ENCODE peak calls at places on chromosomes 3 and 15, in ten cellular contexts. P is pons; O is GM23338; S is ELR; Z is CD4-positive, alpha-beta T cell; Q is endodermal cell; X is stimulated activated naive CD8-positive, alpha-beta T cell treated with anti-CD3 and anti-CD28 coated beads, Interleukin-15, Interleukin-2, amounts not matched to agents 100 U/mL and 50 U/mL, for 24 hours; R is activated T-helper 9 cell treated with anti-CD3 and anti-CD28 coated beads, Interleukin-2, amount 50 U/mL, for 16 hours; F is Daoy; T is AG08396. E is an unnamed sample.

GRCh38 chr3:73188707-73189106 is 127.2 kb downstream of the EBLN2 start:
- DNase-seq in P (no peak), O (no peak), S (no peak), Z (no peak), Q (no peak), X (no peak), R (no peak), F (no peak), T (no peak), E (no peak)

GRCh38 chr3:191762323-191762960 is 301.5 kb downstream of the PYDC2 start:
- DNase-seq in P (peak), O (peak), S (peak), Z (no peak), Q (no peak), X (no peak), R (no peak), F (peak), T (no peak), E (no peak)

GRCh38 chr3:177932750-177933660 is 603.2 kb upstream of the KCNMB2 start:
- DNase-seq in P (no peak), O (no peak), S (no peak), Z (no peak), Q (no peak), X (no peak), R (no peak), F (no peak), T (no peak), E (no peak)

GRCh38 chr3:99384596-99384995 is 253.8 kb upstream of the COL8A1 start:
- DNase-seq in P (no peak), O (no peak), S (peak), Z (no peak), Q (no peak), X (no peak), R (no peak), F (peak), T (no peak), E (no peak)

GRCh38 chr3:2097641-2098191 is 950 bp upstream of the CNTN4 start:
- DNase-seq in P (no peak), O (peak), S (no peak), Z (no peak), Q (no peak), X (no peak), R (no peak), F (no peak), T (no peak), E (no peak)

GRCh38 chr3:172676208-172676920 is 34.5 kb downstream of the NCEH1 start:
- DNase-seq in P (no peak), O (no peak), S (no peak), Z (no peak), Q (peak), X (no peak), R (no peak), F (no peak), T (no peak), E (no peak)

GRCh38 chr15:80367094-80367493 is 37.1 kb upstream of the ARNT2 start:
- DNase-seq in P (no peak), O (peak), S (peak), Z (no peak), Q (peak), X (peak), R (no peak), F (peak), T (no peak), E (no peak)

GRCh38 chr3:37466660-37467359 is 292.4 kb upstream of the LRRFIP2 start:
- DNase-seq in P (no peak), O (no peak), S (no peak), Z (no peak), Q (no peak), X (no peak), R (no peak), F (no peak), T (no peak), E (no peak)

GRCh38 chr3:55964491-55964980 is 477.4 kb upstream of the WNT5A start:
- DNase-seq in P (no peak), O (no peak), S (no peak), Z (no peak), Q (no peak), X (no peak), R (no peak), F (no peak), T (no peak), E (no peak)

GRCh38 chr3:16151109-16151508 is 23.4 kb upstream of the GALNT15 start:
- DNase-seq in P (peak), O (no peak), S (peak), Z (no peak), Q (no peak), X (no peak), R (no peak), F (no peak), T (peak), E (no peak)

GRCh38 chr15:99085413-99086326 is 19.2 kb upstream of the SYNM start:
- DNase-seq in P (no peak), O (no peak), S (peak), Z (no peak), Q (no peak), X (no peak), R (no peak), F (no peak), T (peak), E (no peak)

GRCh38 chr3:51759203-51759602 is 19.8 kb downstream of the IQCF6 start:
- DNase-seq in P (no peak), O (no peak), S (no peak), Z (no peak), Q (no peak), X (no peak), R (no peak), F (no peak), T (no peak), E (no peak)

GRCh38 chr3:79086514-79086913 is 681.3 kb downstream of the ROBO1 start:
- DNase-seq in P (peak), O (peak), S (peak), Z (no peak), Q (peak), X (peak), R (no peak), F (peak), T (peak), E (no peak)

GRCh38 chr3:177749836-177750235 is 552.6 kb upstream of the TBL1XR1 start:
- DNase-seq in P (no peak), O (no peak), S (no peak), Z (no peak), Q (no peak), X (no peak), R (no peak), F (no peak), T (no peak), E (no peak)

GRCh38 chr3:31277582-31277981 is 255.1 kb upstream of the STT3B start:
- DNase-seq in P (no peak), O (no peak), S (no peak), Z (no peak), Q (no peak), X (no peak), R (no peak), F (no peak), T (no peak), E (no peak)

GRCh38 chr3:8579101-8579500 is 65.5 kb downstream of the SSUH2 start:
- DNase-seq in P (no peak), O (no peak), S (no peak), Z (no peak), Q (no peak), X (no peak), R (no peak), F (peak), T (no peak), E (no peak)

GRCh38 chr15:39564972-39565665 is 15.8 kb upstream of the THBS1 start:
- DNase-seq in P (no peak), O (no peak), S (no peak), Z (no peak), Q (no peak), X (no peak), R (no peak), F (no peak), T (no peak), E (no peak)

GRCh38 chr3:171330936-171331335 is 129.3 kb downstream of the TNIK start:
- DNase-seq in P (no peak), O (no peak), S (no peak), Z (no peak), Q (no peak), X (no peak), R (no peak), F (no peak), T (no peak), E (no peak)

GRCh38 chr3:34276342-34276741 is 477.9 kb downstream of the PDCD6IP start:
- DNase-seq in P (no peak), O (no peak), S (no peak), Z (no peak), Q (no peak), X (no peak), R (no peak), F (no peak), T (no peak), E (no peak)

GRCh38 chr3:185242642-185243041 is 11.2 kb downstream of the EHHADH start:
- DNase-seq in P (no peak), O (no peak), S (no peak), Z (no peak), Q (no peak), X (no peak), R (no peak), F (no peak), T (no peak), E (no peak)

GRCh38 chr15:42210703-42211102 is 2.6 kb upstream of the VPS39 start:
- DNase-seq in P (no peak), O (no peak), S (no peak), Z (no peak), Q (no peak), X (no peak), R (no peak), F (no peak), T (no peak), E (no peak)

GRCh38 chr3:113141543-113141942 is 69.8 kb upstream of the BOC start:
- DNase-seq in P (no peak), O (no peak), S (no peak), Z (no peak), Q (no peak), X (no peak), R (no peak), F (no peak), T (no peak), E (no peak)

GRCh38 chr3:31014317-31015040 is 120.0 kb upstream of the GADL1 start:
- DNase-seq in P (no peak), O (no peak), S (peak), Z (no peak), Q (no peak), X (no peak), R (no peak), F (no peak), T (no peak), E (no peak)

GRCh38 chr3:148074916-148075315 is 622.8 kb upstream of the AGTR1 start:
- DNase-seq in P (no peak), O (no peak), S (no peak), Z (no peak), Q (no peak), X (no peak), R (no peak), F (no peak), T (no peak), E (no peak)

GRCh38 chr15:42584031-42584765 is 8.8 kb downstream of the STARD9 start:
- DNase-seq in P (peak), O (peak), S (peak), Z (no peak), Q (peak), X (no peak), R (no peak), F (peak), T (no peak), E (no peak)

GRCh38 chr3:192727032-192727847 is at the start of gene FGF12:
- DNase-seq in P (peak), O (peak), S (no peak), Z (no peak), Q (peak), X (peak), R (no peak), F (peak), T (peak), E (no peak)

GRCh38 chr3:135779590-135780235 is 185.8 kb upstream of the PPP2R3A start:
- DNase-seq in P (no peak), O (no peak), S (no peak), Z (no peak), Q (no peak), X (no peak), R (no peak), F (no peak), T (no peak), E (no peak)

GRCh38 chr3:196471551-196471950 is 32.0 kb downstream of the RNF168 start:
- DNase-seq in P (no peak), O (no peak), S (peak), Z (no peak), Q (no peak), X (no peak), R (no peak), F (no peak), T (peak), E (no peak)

GRCh38 chr3:50100956-50101845 is 12.5 kb downstream of the RBM5 start:
- DNase-seq in P (no peak), O (no peak), S (peak), Z (no peak), Q (no peak), X (no peak), R (no peak), F (no peak), T (peak), E (no peak)

GRCh38 chr15:46525984-46526725 is 891.3 kb downstream of the SQOR start:
- DNase-seq in P (no peak), O (no peak), S (no peak), Z (no peak), Q (no peak), X (no peak), R (no peak), F (no peak), T (no peak), E (no peak)

GRCh38 chr3:158494657-158495056 is 76.3 kb upstream of the MLF1 start:
- DNase-seq in P (no peak), O (no peak), S (no peak), Z (no peak), Q (no peak), X (no peak), R (no peak), F (no peak), T (no peak), E (no peak)

GRCh38 chr15:73924258-73924921 is 1.9 kb upstream of the LOXL1 start:
- DNase-seq in P (peak), O (no peak), S (peak), Z (no peak), Q (peak), X (peak), R (no peak), F (peak), T (peak), E (no peak)

GRCh38 chr3:156558389-156558788 is 3.5 kb upstream of the SSR3 start:
- DNase-seq in P (no peak), O (no peak), S (no peak), Z (no peak), Q (no peak), X (no peak), R (no peak), F (no peak), T (no peak), E (no peak)

GRCh38 chr3:177338697-177339219 is 141.5 kb upstream of the TBL1XR1 start:
- DNase-seq in P (peak), O (no peak), S (no peak), Z (no peak), Q (no peak), X (no peak), R (no peak), F (no peak), T (no peak), E (no peak)

GRCh38 chr3:172135766-172136729 is 96.7 kb downstream of the FNDC3B start:
- DNase-seq in P (no peak), O (peak), S (peak), Z (no peak), Q (no peak), X (no peak), R (no peak), F (no peak), T (peak), E (no peak)

GRCh38 chr3:24237971-24238767 is 256.5 kb downstream of the THRB start:
- DNase-seq in P (peak), O (peak), S (peak), Z (peak), Q (peak), X (peak), R (no peak), F (peak), T (peak), E (no peak)